ENCODE peak calls at places on chromosomes 16 and 17, in six cellular contexts. U is left ventricle myocardium inferior, X is lung, O is heart right ventricle, V is mammary epithelial cell, L is tibial nerve. H is an unnamed sample.
A peak's percentile ranks its signal among the peaks of the same experiment; 100 is the strongest.

GRCh38 chr17:69574257-69575197 is 160.0 kb downstream of the MAP2K6 start:
- DNase-seq in O (peak; percentile 17), U (no peak), L (no peak), X (no peak), V (no peak), H (no peak)

GRCh38 chr17:42842286-42842685 is 2.1 kb upstream of the AOC2 start:
- DNase-seq in U (no peak), O (no peak), L (no peak), X (no peak), V (no peak), H (no peak)

GRCh38 chr16:3655791-3656490 is 1.4 kb downstream of the DNASE1 start:
- DNase-seq in O (no peak), V (no peak), X (no peak), U (no peak), L (no peak), H (no peak)

GRCh38 chr16:51389881-51390280 is 238.8 kb upstream of the SALL1 start:
- DNase-seq in V (no peak), O (no peak), L (no peak), X (no peak), U (no peak), H (no peak)

GRCh38 chr17:45341389-45342158 is 24.8 kb upstream of the MAP3K14 start:
- DNase-seq in O (peak; percentile 81), X (peak; percentile 54), U (peak; percentile 81), L (peak; percentile 33), V (peak; percentile 60), H (peak; percentile 74)

GRCh38 chr17:54270499-54270898 is 447.8 kb downstream of the KIF2B start:
- DNase-seq in V (peak; percentile 89), L (no peak), U (no peak), X (no peak), O (no peak), H (no peak)

GRCh38 chr17:57708401-57708800 is 36.7 kb downstream of the CCDC182 start:
- DNase-seq in O (peak; percentile 22), X (peak; percentile 13), V (no peak), L (no peak), U (no peak), H (peak; percentile 11)

GRCh38 chr16:48500981-48501380 is 109.0 kb downstream of the N4BP1 start:
- DNase-seq in O (no peak), U (no peak), V (no peak), L (no peak), X (no peak), H (no peak)

GRCh38 chr17:35244345-35245195 is 1.7 kb downstream of the SLFN5 start:
- DNase-seq in O (peak; percentile 64), V (peak; percentile 91), X (peak; percentile 79), U (peak; percentile 65), L (peak; percentile 76), H (peak; percentile 97)

GRCh38 chr16:76681296-76681695 is 404.1 kb downstream of the CNTNAP4 start:
- DNase-seq in V (no peak), U (no peak), X (no peak), O (no peak), L (no peak), H (no peak)

GRCh38 chr16:55515110-55515509 is 6.2 kb downstream of the LPCAT2 start:
- DNase-seq in U (no peak), O (no peak), L (no peak), V (peak; percentile 70), X (no peak), H (no peak)

GRCh38 chr16:57284952-57285263 is 436 bp upstream of the PLLP start:
- DNase-seq in U (no peak), V (no peak), O (no peak), L (no peak), X (no peak), H (no peak)

GRCh38 chr16:88381820-88382451 is 823 bp upstream of the ZNF469 start:
- DNase-seq in L (no peak), U (no peak), X (no peak), O (no peak), V (no peak), H (no peak)

DNA sequence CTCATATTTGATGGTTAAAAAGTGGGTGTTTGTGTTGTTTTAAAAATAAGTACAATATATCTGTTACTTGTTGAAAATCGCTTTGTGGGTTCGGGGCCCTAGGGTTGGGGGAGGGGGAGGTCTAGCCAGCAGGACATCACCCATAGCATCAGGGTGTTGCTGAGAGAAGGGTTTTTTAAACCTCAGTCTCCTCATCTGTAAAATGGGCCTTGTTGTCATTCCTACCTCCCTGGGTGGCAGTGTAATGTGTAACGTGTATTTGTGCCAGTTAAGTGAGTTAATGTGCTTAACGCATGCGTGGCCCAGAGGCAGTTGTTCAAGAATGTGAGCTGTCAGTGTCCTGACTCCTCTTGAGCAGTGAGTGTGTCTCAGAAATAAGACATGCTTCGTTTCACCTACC is 128.9 kb downstream of the CMIP start:
- DNase-seq in V (no peak), X (no peak), U (no peak), O (no peak), L (no peak), H (no peak)
- H3K4me1 ChIP-seq in V (peaks cover 26% of the 10 kb centered on the region), X (no peaks in the 10 kb centered on the region), U (peaks cover 4% of the 10 kb centered on the region), O (peaks cover 22% of the 10 kb centered on the region), L (no peaks in the 10 kb centered on the region), H (peaks cover 12% of the 10 kb centered on the region)

GRCh38 chr17:40516581-40517285 is 15.3 kb upstream of the TNS4 start:
- DNase-seq in O (no peak), L (no peak), V (peak; percentile 71), X (no peak), U (no peak), H (no peak)
- H3K4me1 ChIP-seq in O (peaks cover 16% of the 10 kb centered on the region), L (no peaks in the 10 kb centered on the region), V (peaks cover 60% of the 10 kb centered on the region), X (no peaks in the 10 kb centered on the region), U (peaks cover 11% of the 10 kb centered on the region), H (no peaks in the 10 kb centered on the region)

GRCh38 chr17:82444941-82445521 is 5.5 kb downstream of the CYBC1 start:
- DNase-seq in X (no peak), V (no peak), L (no peak), O (no peak), U (no peak), H (no peak)

GRCh38 chr17:82445542-82445941 is 5.0 kb downstream of the CYBC1 start:
- DNase-seq in L (no peak), X (no peak), V (no peak), O (no peak), U (no peak), H (no peak)

GRCh38 chr17:82446124-82446523 is 4.4 kb downstream of the CYBC1 start:
- DNase-seq in O (no peak), L (no peak), V (no peak), U (no peak), X (no peak), H (no peak)

GRCh38 chr17:82444284-82444893 is 6.2 kb downstream of the CYBC1 start:
- DNase-seq in X (no peak), U (no peak), L (no peak), O (no peak), V (no peak), H (no peak)

GRCh38 chr17:82446649-82447048 is 3.9 kb downstream of the CYBC1 start:
- DNase-seq in V (no peak), L (no peak), U (no peak), X (no peak), O (no peak), H (no peak)
- H3K4me1 ChIP-seq in V (peaks cover 24% of the 10 kb centered on the region), L (no peaks in the 10 kb centered on the region), U (peaks cover 40% of the 10 kb centered on the region), X (peaks cover 7% of the 10 kb centered on the region), O (peaks cover 43% of the 10 kb centered on the region), H (no peaks in the 10 kb centered on the region)

GRCh38 chr17:27980035-27980434 is 62.4 kb upstream of the NLK start:
- DNase-seq in L (no peak), U (no peak), O (peak; percentile 50), X (no peak), V (peak; percentile 81), H (no peak)
- H3K4me1 ChIP-seq in L (no peaks in the 10 kb centered on the region), U (peaks cover 20% of the 10 kb centered on the region), O (peaks cover 43% of the 10 kb centered on the region), X (peaks cover 4% of the 10 kb centered on the region), V (peaks cover 34% of the 10 kb centered on the region), H (no peaks in the 10 kb centered on the region)

GRCh38 chr17:74608511-74608910 is 15.0 kb downstream of the CD300E start:
- DNase-seq in U (no peak), O (no peak), X (no peak), L (no peak), V (no peak), H (no peak)
- H3K4me1 ChIP-seq in U (no peaks in the 10 kb centered on the region), O (peaks cover 6% of the 10 kb centered on the region), X (no peaks in the 10 kb centered on the region), L (no peaks in the 10 kb centered on the region), V (peaks cover 9% of the 10 kb centered on the region), H (no peaks in the 10 kb centered on the region)

GRCh38 chr17:63827801-63828221 is 348 bp upstream of the FTSJ3 start:
- DNase-seq in L (no peak), X (no peak), V (no peak), O (no peak), U (no peak), H (peak; percentile 53)
- H3K4me1 ChIP-seq in L (no peaks in the 10 kb centered on the region), X (peaks cover 7% of the 10 kb centered on the region), V (peaks cover 18% of the 10 kb centered on the region), O (peaks cover 29% of the 10 kb centered on the region), U (peaks cover 54% of the 10 kb centered on the region), H (peaks cover 33% of the 10 kb centered on the region)

GRCh38 chr17:161481-161880 is 20.0 kb downstream of the DOC2B start:
- DNase-seq in O (no peak), X (no peak), L (no peak), U (no peak), V (no peak), H (no peak)

GRCh38 chr17:158379-158778 is 21.0 kb downstream of the SCGB1C2 start:
- DNase-seq in L (no peak), U (no peak), O (no peak), X (no peak), V (no peak), H (no peak)

GRCh38 chr17:162689-163088 is 18.8 kb downstream of the DOC2B start:
- DNase-seq in L (no peak), O (no peak), V (no peak), U (no peak), X (no peak), H (no peak)

GRCh38 chr17:159609-160008 is 21.8 kb downstream of the DOC2B start:
- DNase-seq in V (no peak), O (no peak), L (no peak), U (no peak), X (no peak), H (no peak)

GRCh38 chr17:160336-160735 is 21.1 kb downstream of the DOC2B start:
- DNase-seq in V (no peak), X (no peak), L (no peak), O (no peak), U (no peak), H (no peak)
- H3K4me1 ChIP-seq in V (no peaks in the 10 kb centered on the region), X (no peaks in the 10 kb centered on the region), L (no peaks in the 10 kb centered on the region), O (peaks cover 4% of the 10 kb centered on the region), U (peaks cover 3% of the 10 kb centered on the region), H (no peaks in the 10 kb centered on the region)

H was measured in right atrium auricular region.